ENCODE peak calls at places on chromosome 1, in six cellular contexts. Z is fibroblast of lung, M is brain microvascular endothelial cell, B is tibial artery, W is transverse colon, L is mesendoderm. A is an unnamed sample.

GRCh38 chr1:224542783-224543440 is 73.2 kb upstream of the CNIH3 start:
- DNase-seq in Z (peak; percentile 100), M (peak; percentile 98), B (no peak), W (no peak), L (peak; percentile 86), A (no peak)

GRCh38 chr1:10900691-10901090 is 104.2 kb upstream of the CASZ1 start:
- DNase-seq in Z (peak; percentile 11), M (no peak), B (no peak), W (no peak), L (peak; percentile 77), A (no peak)

GRCh38 chr1:60762176-60762575 is 320.2 kb upstream of the NFIA start:
- DNase-seq in Z (peak; percentile 63), M (peak; percentile 78), B (no peak), W (no peak), L (no peak), A (no peak)

GRCh38 chr1:109761227-109762038 is 2.3 kb downstream of the EPS8L3 start:
- DNase-seq in Z (no peak), M (no peak), B (no peak), W (peak; percentile 15), L (peak; percentile 18), A (no peak)

GRCh38 chr1:185694081-185694480 is 40.1 kb upstream of the HMCN1 start:
- DNase-seq in Z (no peak), M (peak; percentile 9), B (no peak), W (peak; percentile 30), L (no peak), A (peak; percentile 6)

GRCh38 chr1:75310067-75310466 is 175.9 kb downstream of the LHX8 start:
- DNase-seq in Z (peak; percentile 80), M (no peak), B (no peak), W (no peak), L (no peak), A (no peak)

GRCh38 chr1:12067900-12068821 is 5.1 kb downstream of the TNFRSF8 start:
- DNase-seq in Z (peak; percentile 86), M (peak; percentile 66), B (no peak), W (no peak), L (peak; percentile 63), A (no peak)

GRCh38 chr1:5562769-5563168 is 429.5 kb downstream of the NPHP4 start:
- DNase-seq in Z (no peak), M (no peak), B (no peak), W (no peak), L (no peak), A (no peak)

GRCh38 chr1:164602480-164603093 is 43.6 kb downstream of the PBX1 start:
- DNase-seq in Z (peak; percentile 86), M (peak; percentile 32), B (peak; percentile 45), W (peak; percentile 56), L (peak; percentile 92), A (no peak)

GRCh38 chr1:12063141-12064072 is at the start of gene TNFRSF8:
- DNase-seq in Z (peak; percentile 50), M (peak; percentile 12), B (no peak), W (no peak), L (peak; percentile 78), A (no peak)

GRCh38 chr1:232952514-232953175 is 2.2 kb downstream of the NTPCR start:
- DNase-seq in Z (peak; percentile 50), M (peak; percentile 23), B (peak; percentile 26), W (peak; percentile 67), L (peak; percentile 95), A (no peak)

DNA sequence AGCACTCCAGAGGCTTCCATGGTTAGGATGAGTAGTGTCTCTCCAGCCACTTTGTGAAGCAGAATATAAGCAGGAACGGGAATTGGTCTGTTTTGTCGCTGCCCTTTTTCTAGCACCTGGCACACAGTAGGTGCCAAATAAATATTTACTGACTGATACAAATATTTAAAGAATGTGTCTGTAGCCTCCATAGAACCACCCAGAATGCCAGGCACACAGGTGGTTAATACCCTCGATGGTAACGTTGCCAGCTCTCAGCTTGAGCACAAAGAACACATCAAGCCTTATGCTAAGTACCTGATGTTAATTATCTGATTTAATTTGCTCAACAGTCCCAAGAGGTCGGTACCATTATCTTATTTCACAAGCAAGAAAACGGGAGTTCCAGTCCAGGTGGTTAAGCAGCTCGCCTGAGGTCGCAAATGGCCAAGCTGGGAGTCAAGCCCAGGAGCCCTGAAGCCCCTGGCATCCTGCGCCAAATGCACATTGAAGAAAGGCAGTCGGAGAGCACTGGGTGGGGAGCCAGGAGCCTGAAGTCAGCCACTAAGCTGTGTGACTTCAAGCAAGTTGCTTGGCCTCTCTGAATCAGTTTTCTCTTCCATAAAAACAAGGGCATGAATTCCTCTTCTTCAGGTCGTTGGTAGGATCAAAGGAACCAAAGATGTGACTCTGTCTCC is 26.4 kb downstream of the HSPG2 start:
- DNase-seq in Z (no peak), M (no peak), B (no peak), W (no peak), L (no peak), A (no peak)
- H3K27ac ChIP-seq in Z (peak overlapping the region; percentile 69), M (peak overlapping the region; percentile 72), B (peak overlapping the region; percentile 97), W (peak overlapping the region; percentile 94), L (peak overlapping the region; percentile 30), A (no peak overlapping the region)

GRCh38 chr1:40659649-40659947 is 5.9 kb downstream of the RIMS3 start:
- DNase-seq in Z (no peak), M (no peak), B (no peak), W (no peak), L (no peak), A (no peak)
- H3K27ac ChIP-seq in Z (no peak overlapping the region), M (no peak overlapping the region), B (no peak overlapping the region), W (no peak overlapping the region), L (no peak overlapping the region), A (no peak overlapping the region)

GRCh38 chr1:182620924-182621585 is 16.9 kb upstream of the RGS16 start:
- DNase-seq in Z (no peak), M (no peak), B (no peak), W (no peak), L (no peak), A (no peak)
- H3K27ac ChIP-seq in Z (no peak overlapping the region), M (no peak overlapping the region), B (no peak overlapping the region), W (no peak overlapping the region), L (no peak overlapping the region), A (no peak overlapping the region)

DNA sequence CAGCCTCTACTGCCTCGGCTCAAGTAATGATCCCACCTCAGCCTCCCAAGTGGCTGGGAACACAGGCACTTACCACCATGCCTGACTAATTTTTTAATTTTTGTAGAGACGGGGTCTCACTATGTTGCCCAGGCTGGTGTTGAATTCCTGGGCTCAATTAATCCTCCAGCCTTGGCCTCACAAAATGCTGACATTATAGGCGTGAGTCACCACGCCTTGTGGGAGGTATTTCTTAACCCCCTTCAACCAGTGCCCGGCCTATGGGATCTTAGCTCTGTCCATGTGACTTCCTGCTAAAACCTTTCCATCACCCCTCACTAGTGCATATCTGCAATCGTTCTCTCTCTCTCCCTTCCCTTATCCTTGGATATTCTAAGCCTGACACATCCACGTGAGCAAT is 86.4 kb downstream of the FOXD2 start:
- DNase-seq in Z (no peak), M (no peak), B (no peak), W (no peak), L (peak; percentile 74), A (no peak)
- H3K27ac ChIP-seq in Z (no peak overlapping the region), M (no peak overlapping the region), B (no peak overlapping the region), W (no peak overlapping the region), L (peak overlapping the region; percentile 59), A (no peak overlapping the region)

DNA sequence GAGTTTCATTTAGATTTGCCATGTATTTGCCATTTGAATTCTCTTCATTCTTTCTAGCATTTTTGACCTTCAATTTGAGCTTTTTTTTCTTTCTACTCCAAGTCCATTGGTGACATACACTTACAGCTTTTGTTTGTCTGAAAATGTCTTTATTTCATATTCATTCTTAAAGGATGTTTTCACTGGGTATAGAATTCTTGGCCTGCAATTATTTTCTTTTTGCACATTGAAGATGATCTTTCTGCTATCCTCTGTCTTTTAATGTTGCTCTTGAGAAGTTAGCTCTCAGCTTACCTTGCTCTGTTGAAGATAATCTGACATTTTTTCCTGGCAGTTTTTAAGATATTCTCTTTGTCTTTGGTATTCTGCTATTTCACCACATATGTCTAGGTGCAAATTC is 16.6 kb upstream of the TINAGL1 start:
- DNase-seq in Z (no peak), M (no peak), B (no peak), W (no peak), L (no peak), A (no peak)
- H3K27ac ChIP-seq in Z (no peak overlapping the region), M (no peak overlapping the region), B (no peak overlapping the region), W (no peak overlapping the region), L (no peak overlapping the region), A (no peak overlapping the region)

GRCh38 chr1:59703918-59704378 is 110.8 kb upstream of the HOOK1 start:
- DNase-seq in Z (no peak), M (no peak), B (no peak), W (no peak), L (no peak), A (no peak)
- H3K27ac ChIP-seq in Z (peak overlapping the region; percentile 41), M (no peak overlapping the region), B (peak overlapping the region; percentile 67), W (peak overlapping the region; percentile 66), L (no peak overlapping the region), A (no peak overlapping the region)

DNA sequence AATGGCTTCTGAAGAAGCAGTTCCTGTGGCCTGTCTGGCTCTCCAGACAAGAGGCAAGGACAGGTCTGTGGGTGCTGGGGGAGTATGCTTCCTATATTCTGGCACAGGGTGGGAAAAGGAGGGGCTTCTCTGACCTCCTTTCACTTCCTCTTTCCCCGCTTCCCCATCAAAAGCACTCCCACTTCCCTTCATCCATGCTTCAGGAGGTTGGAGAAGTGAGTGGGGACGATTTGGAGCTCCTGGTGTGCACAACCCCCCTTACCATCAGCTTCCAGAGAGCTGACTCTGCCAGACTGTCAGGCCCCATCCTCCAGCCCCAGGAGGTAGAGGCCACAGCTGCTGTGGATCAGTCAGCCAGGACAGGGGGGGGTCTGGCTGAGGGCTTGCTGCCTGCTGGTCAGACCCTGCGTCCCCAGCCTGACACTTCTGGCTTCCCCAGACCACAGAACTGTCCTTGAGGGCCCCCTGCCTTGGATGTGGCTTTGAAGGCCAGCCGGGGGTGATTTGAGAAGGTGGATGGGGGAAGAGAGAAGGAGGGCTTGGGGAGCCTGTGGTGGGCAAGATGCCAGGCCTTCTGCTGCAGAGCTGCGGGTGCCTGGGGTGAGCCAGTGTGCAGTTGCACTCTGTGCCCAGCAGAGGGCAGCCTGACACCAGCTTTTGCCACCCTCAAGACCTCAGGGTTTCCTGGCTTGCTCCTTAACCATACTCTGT is 21.5 kb upstream of the TMEM222 start:
- DNase-seq in Z (peak; percentile 92), M (peak; percentile 87), B (peak; percentile 74), W (peak; percentile 80), L (peak; percentile 89), A (peak; percentile 74)
- H3K27ac ChIP-seq in Z (peak overlapping the region; percentile 92), M (peak overlapping the region; percentile 87), B (no peak overlapping the region), W (peak overlapping the region; percentile 92), L (peak overlapping the region; percentile 85), A (no peak overlapping the region)

A was measured in CD4-positive, alpha-beta T cell.